ENCODE peak calls at places on chromosomes 6 and 20, in four cellular contexts. One of them, this sample, is unnamed.

GRCh38 chr6:121881974-121882667 is 446.7 kb downstream of the GJA1 start:
- DNase-seq in GM20000: no peak
- DNase-seq in stimulated activated CD4-positive, alpha-beta T cell treated with anti-CD3 and anti-CD28 coated beads, Interleukin-12 subunit alpha, Interleukin-12 subunit beta, amount 100 ng/mL, for 4 hours: no peak
- DNase-seq in ACHN: peak; percentile 68
- DNase-seq in this sample: no peak

GRCh38 chr6:113596907-113597583 is 260.1 kb upstream of the MARCKS start:
- DNase-seq in GM20000: no peak
- DNase-seq in stimulated activated CD4-positive, alpha-beta T cell treated with anti-CD3 and anti-CD28 coated beads, Interleukin-12 subunit alpha, Interleukin-12 subunit beta, amount 100 ng/mL, for 4 hours: no peak
- DNase-seq in ACHN: no peak
- DNase-seq in this sample: no peak

GRCh38 chr6:117205876-117206275 is 59.5 kb upstream of the VGLL2 start:
- DNase-seq in ACHN: no peak
- DNase-seq in GM20000: no peak
- DNase-seq in stimulated activated CD4-positive, alpha-beta T cell treated with anti-CD3 and anti-CD28 coated beads, Interleukin-12 subunit alpha, Interleukin-12 subunit beta, amount 100 ng/mL, for 4 hours: no peak
- DNase-seq in this sample: no peak

GRCh38 chr6:21340563-21340962 is 253.0 kb upstream of the SOX4 start:
- DNase-seq in GM20000: no peak
- DNase-seq in ACHN: no peak
- DNase-seq in stimulated activated CD4-positive, alpha-beta T cell treated with anti-CD3 and anti-CD28 coated beads, Interleukin-12 subunit alpha, Interleukin-12 subunit beta, amount 100 ng/mL, for 4 hours: no peak
- DNase-seq in this sample: no peak

GRCh38 chr20:61925555-61926252 is 140.0 kb downstream of the TAF4 start:
- DNase-seq in ACHN: peak; percentile 90
- DNase-seq in stimulated activated CD4-positive, alpha-beta T cell treated with anti-CD3 and anti-CD28 coated beads, Interleukin-12 subunit alpha, Interleukin-12 subunit beta, amount 100 ng/mL, for 4 hours: no peak
- DNase-seq in GM20000: no peak
- DNase-seq in this sample: no peak

GRCh38 chr20:32332614-32333013 is 25.5 kb upstream of the ASXL1 start:
- DNase-seq in GM20000: no peak
- DNase-seq in stimulated activated CD4-positive, alpha-beta T cell treated with anti-CD3 and anti-CD28 coated beads, Interleukin-12 subunit alpha, Interleukin-12 subunit beta, amount 100 ng/mL, for 4 hours: no peak
- DNase-seq in ACHN: no peak
- DNase-seq in this sample: no peak

GRCh38 chr20:45096781-45097180 is 4.1 kb downstream of the KCNS1 start:
- DNase-seq in GM20000: no peak
- DNase-seq in stimulated activated CD4-positive, alpha-beta T cell treated with anti-CD3 and anti-CD28 coated beads, Interleukin-12 subunit alpha, Interleukin-12 subunit beta, amount 100 ng/mL, for 4 hours: no peak
- DNase-seq in ACHN: no peak
- DNase-seq in this sample: no peak

GRCh38 chr6:148509789-148510581 is 167.3 kb downstream of the SASH1 start:
- DNase-seq in GM20000: peak; percentile 41
- DNase-seq in ACHN: no peak
- DNase-seq in stimulated activated CD4-positive, alpha-beta T cell treated with anti-CD3 and anti-CD28 coated beads, Interleukin-12 subunit alpha, Interleukin-12 subunit beta, amount 100 ng/mL, for 4 hours: no peak
- DNase-seq in this sample: no peak

GRCh38 chr20:11686900-11687543 is 230.7 kb upstream of the BTBD3 start:
- DNase-seq in ACHN: peak; percentile 16
- DNase-seq in stimulated activated CD4-positive, alpha-beta T cell treated with anti-CD3 and anti-CD28 coated beads, Interleukin-12 subunit alpha, Interleukin-12 subunit beta, amount 100 ng/mL, for 4 hours: no peak
- DNase-seq in GM20000: no peak
- DNase-seq in this sample: no peak

GRCh38 chr6:34484899-34485298 is 19.0 kb downstream of the PACSIN1 start:
- DNase-seq in ACHN: no peak
- DNase-seq in GM20000: peak; percentile 50
- DNase-seq in stimulated activated CD4-positive, alpha-beta T cell treated with anti-CD3 and anti-CD28 coated beads, Interleukin-12 subunit alpha, Interleukin-12 subunit beta, amount 100 ng/mL, for 4 hours: peak; percentile 60
- DNase-seq in this sample: peak; percentile 71

GRCh38 chr20:43017241-43018030 is 172.3 kb downstream of the PTPRT start:
- DNase-seq in ACHN: no peak
- DNase-seq in stimulated activated CD4-positive, alpha-beta T cell treated with anti-CD3 and anti-CD28 coated beads, Interleukin-12 subunit alpha, Interleukin-12 subunit beta, amount 100 ng/mL, for 4 hours: no peak
- DNase-seq in GM20000: no peak
- DNase-seq in this sample: no peak

GRCh38 chr20:25178563-25179438 is 16.7 kb upstream of the ENTPD6 start:
- DNase-seq in ACHN: peak; percentile 61
- DNase-seq in stimulated activated CD4-positive, alpha-beta T cell treated with anti-CD3 and anti-CD28 coated beads, Interleukin-12 subunit alpha, Interleukin-12 subunit beta, amount 100 ng/mL, for 4 hours: no peak
- DNase-seq in GM20000: peak; percentile 64
- DNase-seq in this sample: no peak

GRCh38 chr20:17169575-17170136 is 57.2 kb upstream of the PCSK2 start:
- DNase-seq in ACHN: no peak
- DNase-seq in GM20000: no peak
- DNase-seq in stimulated activated CD4-positive, alpha-beta T cell treated with anti-CD3 and anti-CD28 coated beads, Interleukin-12 subunit alpha, Interleukin-12 subunit beta, amount 100 ng/mL, for 4 hours: no peak
- DNase-seq in this sample: no peak

GRCh38 chr20:57470212-57470522 is 54.8 kb downstream of the CTCFL start:
- DNase-seq in GM20000: no peak
- DNase-seq in stimulated activated CD4-positive, alpha-beta T cell treated with anti-CD3 and anti-CD28 coated beads, Interleukin-12 subunit alpha, Interleukin-12 subunit beta, amount 100 ng/mL, for 4 hours: no peak
- DNase-seq in ACHN: no peak
- DNase-seq in this sample: no peak

GRCh38 chr20:36493801-36494114 is 47.6 kb upstream of the MYL9 start:
- DNase-seq in ACHN: peak; percentile 88
- DNase-seq in GM20000: no peak
- DNase-seq in stimulated activated CD4-positive, alpha-beta T cell treated with anti-CD3 and anti-CD28 coated beads, Interleukin-12 subunit alpha, Interleukin-12 subunit beta, amount 100 ng/mL, for 4 hours: no peak
- DNase-seq in this sample: no peak